ENCODE peak calls at places on chromosomes 2 and 18, in nine cellular contexts. One of them, this sample, is unnamed.

GRCh38 chr18:49476664-49477411 is 10.2 kb downstream of the C18orf32 start:
- DNase-seq in activated CD4-positive, alpha-beta T cell treated with anti-CD3 and anti-CD28 coated beads, Interleukin-2, amount 10 ng/mL, durations not matched to agents 24 days and 14 days: no peak
- DNase-seq in IMR-90: peak
- DNase-seq in HS-5: no peak
- DNase-seq in HL-60: peak
- DNase-seq in NCI-H1092: no peak
- DNase-seq in non-pigmented ciliary epithelial cell: peak
- DNase-seq in NCI-H2227 treated with DMSO at 0.1 percent for 48 hours: no peak
- DNase-seq in stimulated activated CD4-positive, alpha-beta T cell treated with anti-CD3 and anti-CD28 coated beads, TNF-alpha, amount 100 ng/mL, for 1 hour: no peak
- DNase-seq in this sample: no peak

GRCh38 chr2:47360283-47360682 is 42.7 kb upstream of the MSH2 start:
- DNase-seq in activated CD4-positive, alpha-beta T cell treated with anti-CD3 and anti-CD28 coated beads, Interleukin-2, amount 10 ng/mL, durations not matched to agents 24 days and 14 days: no peak
- DNase-seq in IMR-90: no peak
- DNase-seq in HS-5: no peak
- DNase-seq in HL-60: no peak
- DNase-seq in NCI-H1092: no peak
- DNase-seq in non-pigmented ciliary epithelial cell: no peak
- DNase-seq in NCI-H2227 treated with DMSO at 0.1 percent for 48 hours: no peak
- DNase-seq in stimulated activated CD4-positive, alpha-beta T cell treated with anti-CD3 and anti-CD28 coated beads, TNF-alpha, amount 100 ng/mL, for 1 hour: no peak
- DNase-seq in this sample: no peak

GRCh38 chr2:109558076-109558882 is 55.5 kb downstream of the SEPTIN10 start:
- DNase-seq in activated CD4-positive, alpha-beta T cell treated with anti-CD3 and anti-CD28 coated beads, Interleukin-2, amount 10 ng/mL, durations not matched to agents 24 days and 14 days: no peak
- DNase-seq in IMR-90: peak
- DNase-seq in HS-5: peak
- DNase-seq in HL-60: peak
- DNase-seq in NCI-H1092: no peak
- DNase-seq in non-pigmented ciliary epithelial cell: peak
- DNase-seq in NCI-H2227 treated with DMSO at 0.1 percent for 48 hours: no peak
- DNase-seq in stimulated activated CD4-positive, alpha-beta T cell treated with anti-CD3 and anti-CD28 coated beads, TNF-alpha, amount 100 ng/mL, for 1 hour: no peak
- DNase-seq in this sample: no peak

GRCh38 chr18:39627936-39628335 is 2062.3 kb upstream of the CELF4 start:
- DNase-seq in activated CD4-positive, alpha-beta T cell treated with anti-CD3 and anti-CD28 coated beads, Interleukin-2, amount 10 ng/mL, durations not matched to agents 24 days and 14 days: no peak
- DNase-seq in IMR-90: peak
- DNase-seq in HS-5: no peak
- DNase-seq in HL-60: no peak
- DNase-seq in NCI-H1092: no peak
- DNase-seq in non-pigmented ciliary epithelial cell: no peak
- DNase-seq in NCI-H2227 treated with DMSO at 0.1 percent for 48 hours: no peak
- DNase-seq in stimulated activated CD4-positive, alpha-beta T cell treated with anti-CD3 and anti-CD28 coated beads, TNF-alpha, amount 100 ng/mL, for 1 hour: no peak
- DNase-seq in this sample: no peak

GRCh38 chr2:165958313-165958712 is 4.7 kb upstream of the TTC21B start:
- DNase-seq in activated CD4-positive, alpha-beta T cell treated with anti-CD3 and anti-CD28 coated beads, Interleukin-2, amount 10 ng/mL, durations not matched to agents 24 days and 14 days: no peak
- DNase-seq in IMR-90: no peak
- DNase-seq in HS-5: no peak
- DNase-seq in HL-60: no peak
- DNase-seq in NCI-H1092: no peak
- DNase-seq in non-pigmented ciliary epithelial cell: no peak
- DNase-seq in NCI-H2227 treated with DMSO at 0.1 percent for 48 hours: no peak
- DNase-seq in stimulated activated CD4-positive, alpha-beta T cell treated with anti-CD3 and anti-CD28 coated beads, TNF-alpha, amount 100 ng/mL, for 1 hour: no peak
- DNase-seq in this sample: no peak

GRCh38 chr2:61855178-61855523 is 1.3 kb upstream of the FAM161A start:
- DNase-seq in activated CD4-positive, alpha-beta T cell treated with anti-CD3 and anti-CD28 coated beads, Interleukin-2, amount 10 ng/mL, durations not matched to agents 24 days and 14 days: no peak
- DNase-seq in IMR-90: no peak
- DNase-seq in HS-5: no peak
- DNase-seq in HL-60: no peak
- DNase-seq in NCI-H1092: no peak
- DNase-seq in non-pigmented ciliary epithelial cell: no peak
- DNase-seq in NCI-H2227 treated with DMSO at 0.1 percent for 48 hours: peak
- DNase-seq in stimulated activated CD4-positive, alpha-beta T cell treated with anti-CD3 and anti-CD28 coated beads, TNF-alpha, amount 100 ng/mL, for 1 hour: no peak
- DNase-seq in this sample: no peak

GRCh38 chr2:223751012-223751411 is 86.4 kb downstream of the AP1S3 start:
- DNase-seq in activated CD4-positive, alpha-beta T cell treated with anti-CD3 and anti-CD28 coated beads, Interleukin-2, amount 10 ng/mL, durations not matched to agents 24 days and 14 days: no peak
- DNase-seq in IMR-90: peak
- DNase-seq in HS-5: no peak
- DNase-seq in HL-60: no peak
- DNase-seq in NCI-H1092: no peak
- DNase-seq in non-pigmented ciliary epithelial cell: no peak
- DNase-seq in NCI-H2227 treated with DMSO at 0.1 percent for 48 hours: no peak
- DNase-seq in stimulated activated CD4-positive, alpha-beta T cell treated with anti-CD3 and anti-CD28 coated beads, TNF-alpha, amount 100 ng/mL, for 1 hour: no peak
- DNase-seq in this sample: no peak

GRCh38 chr2:20669609-20670314 is 2.8 kb downstream of the GDF7 start:
- DNase-seq in activated CD4-positive, alpha-beta T cell treated with anti-CD3 and anti-CD28 coated beads, Interleukin-2, amount 10 ng/mL, durations not matched to agents 24 days and 14 days: no peak
- DNase-seq in IMR-90: no peak
- DNase-seq in HS-5: no peak
- DNase-seq in HL-60: no peak
- DNase-seq in NCI-H1092: no peak
- DNase-seq in non-pigmented ciliary epithelial cell: no peak
- DNase-seq in NCI-H2227 treated with DMSO at 0.1 percent for 48 hours: no peak
- DNase-seq in stimulated activated CD4-positive, alpha-beta T cell treated with anti-CD3 and anti-CD28 coated beads, TNF-alpha, amount 100 ng/mL, for 1 hour: no peak
- DNase-seq in this sample: no peak

GRCh38 chr2:16218651-16219050 is 278.3 kb downstream of the MYCN start:
- DNase-seq in activated CD4-positive, alpha-beta T cell treated with anti-CD3 and anti-CD28 coated beads, Interleukin-2, amount 10 ng/mL, durations not matched to agents 24 days and 14 days: no peak
- DNase-seq in IMR-90: no peak
- DNase-seq in HS-5: no peak
- DNase-seq in HL-60: peak
- DNase-seq in NCI-H1092: no peak
- DNase-seq in non-pigmented ciliary epithelial cell: no peak
- DNase-seq in NCI-H2227 treated with DMSO at 0.1 percent for 48 hours: peak
- DNase-seq in stimulated activated CD4-positive, alpha-beta T cell treated with anti-CD3 and anti-CD28 coated beads, TNF-alpha, amount 100 ng/mL, for 1 hour: no peak
- DNase-seq in this sample: no peak

GRCh38 chr2:171923206-171923605 is 945 bp downstream of the HAT1 start:
- DNase-seq in activated CD4-positive, alpha-beta T cell treated with anti-CD3 and anti-CD28 coated beads, Interleukin-2, amount 10 ng/mL, durations not matched to agents 24 days and 14 days: peak
- DNase-seq in IMR-90: peak
- DNase-seq in HS-5: no peak
- DNase-seq in HL-60: peak
- DNase-seq in NCI-H1092: no peak
- DNase-seq in non-pigmented ciliary epithelial cell: no peak
- DNase-seq in NCI-H2227 treated with DMSO at 0.1 percent for 48 hours: peak
- DNase-seq in stimulated activated CD4-positive, alpha-beta T cell treated with anti-CD3 and anti-CD28 coated beads, TNF-alpha, amount 100 ng/mL, for 1 hour: no peak
- DNase-seq in this sample: no peak

GRCh38 chr2:177129610-177130009 is 83.0 kb upstream of the HNRNPA3 start:
- DNase-seq in activated CD4-positive, alpha-beta T cell treated with anti-CD3 and anti-CD28 coated beads, Interleukin-2, amount 10 ng/mL, durations not matched to agents 24 days and 14 days: no peak
- DNase-seq in IMR-90: no peak
- DNase-seq in HS-5: no peak
- DNase-seq in HL-60: no peak
- DNase-seq in NCI-H1092: no peak
- DNase-seq in non-pigmented ciliary epithelial cell: no peak
- DNase-seq in NCI-H2227 treated with DMSO at 0.1 percent for 48 hours: no peak
- DNase-seq in stimulated activated CD4-positive, alpha-beta T cell treated with anti-CD3 and anti-CD28 coated beads, TNF-alpha, amount 100 ng/mL, for 1 hour: no peak
- DNase-seq in this sample: no peak

GRCh38 chr2:37390777-37391176 is 46.3 kb downstream of the QPCT start:
- DNase-seq in activated CD4-positive, alpha-beta T cell treated with anti-CD3 and anti-CD28 coated beads, Interleukin-2, amount 10 ng/mL, durations not matched to agents 24 days and 14 days: no peak
- DNase-seq in IMR-90: no peak
- DNase-seq in HS-5: no peak
- DNase-seq in HL-60: no peak
- DNase-seq in NCI-H1092: no peak
- DNase-seq in non-pigmented ciliary epithelial cell: no peak
- DNase-seq in NCI-H2227 treated with DMSO at 0.1 percent for 48 hours: no peak
- DNase-seq in stimulated activated CD4-positive, alpha-beta T cell treated with anti-CD3 and anti-CD28 coated beads, TNF-alpha, amount 100 ng/mL, for 1 hour: no peak
- DNase-seq in this sample: no peak

GRCh38 chr2:212961255-212961654 is 190.2 kb downstream of the IKZF2 start:
- DNase-seq in activated CD4-positive, alpha-beta T cell treated with anti-CD3 and anti-CD28 coated beads, Interleukin-2, amount 10 ng/mL, durations not matched to agents 24 days and 14 days: peak
- DNase-seq in IMR-90: no peak
- DNase-seq in HS-5: no peak
- DNase-seq in HL-60: peak
- DNase-seq in NCI-H1092: no peak
- DNase-seq in non-pigmented ciliary epithelial cell: no peak
- DNase-seq in NCI-H2227 treated with DMSO at 0.1 percent for 48 hours: no peak
- DNase-seq in stimulated activated CD4-positive, alpha-beta T cell treated with anti-CD3 and anti-CD28 coated beads, TNF-alpha, amount 100 ng/mL, for 1 hour: no peak
- DNase-seq in this sample: no peak

GRCh38 chr2:203682688-203683130 is 23.7 kb upstream of the CD28 start:
- DNase-seq in activated CD4-positive, alpha-beta T cell treated with anti-CD3 and anti-CD28 coated beads, Interleukin-2, amount 10 ng/mL, durations not matched to agents 24 days and 14 days: no peak
- DNase-seq in IMR-90: peak
- DNase-seq in HS-5: no peak
- DNase-seq in HL-60: no peak
- DNase-seq in NCI-H1092: no peak
- DNase-seq in non-pigmented ciliary epithelial cell: no peak
- DNase-seq in NCI-H2227 treated with DMSO at 0.1 percent for 48 hours: no peak
- DNase-seq in stimulated activated CD4-positive, alpha-beta T cell treated with anti-CD3 and anti-CD28 coated beads, TNF-alpha, amount 100 ng/mL, for 1 hour: no peak
- DNase-seq in this sample: no peak

GRCh38 chr2:1132328-1132964 is 181.8 kb downstream of the SNTG2 start:
- DNase-seq in activated CD4-positive, alpha-beta T cell treated with anti-CD3 and anti-CD28 coated beads, Interleukin-2, amount 10 ng/mL, durations not matched to agents 24 days and 14 days: no peak
- DNase-seq in IMR-90: no peak
- DNase-seq in HS-5: no peak
- DNase-seq in HL-60: no peak
- DNase-seq in NCI-H1092: peak
- DNase-seq in non-pigmented ciliary epithelial cell: no peak
- DNase-seq in NCI-H2227 treated with DMSO at 0.1 percent for 48 hours: no peak
- DNase-seq in stimulated activated CD4-positive, alpha-beta T cell treated with anti-CD3 and anti-CD28 coated beads, TNF-alpha, amount 100 ng/mL, for 1 hour: no peak
- DNase-seq in this sample: no peak

GRCh38 chr2:70468898-70469297 is 84.7 kb downstream of the TGFA start:
- DNase-seq in activated CD4-positive, alpha-beta T cell treated with anti-CD3 and anti-CD28 coated beads, Interleukin-2, amount 10 ng/mL, durations not matched to agents 24 days and 14 days: no peak
- DNase-seq in IMR-90: no peak
- DNase-seq in HS-5: no peak
- DNase-seq in HL-60: peak
- DNase-seq in NCI-H1092: no peak
- DNase-seq in non-pigmented ciliary epithelial cell: no peak
- DNase-seq in NCI-H2227 treated with DMSO at 0.1 percent for 48 hours: no peak
- DNase-seq in stimulated activated CD4-positive, alpha-beta T cell treated with anti-CD3 and anti-CD28 coated beads, TNF-alpha, amount 100 ng/mL, for 1 hour: no peak
- DNase-seq in this sample: no peak

GRCh38 chr2:238242731-238243495 is 3.1 kb upstream of the HES6 start:
- DNase-seq in activated CD4-positive, alpha-beta T cell treated with anti-CD3 and anti-CD28 coated beads, Interleukin-2, amount 10 ng/mL, durations not matched to agents 24 days and 14 days: no peak
- DNase-seq in IMR-90: no peak
- DNase-seq in HS-5: no peak
- DNase-seq in HL-60: no peak
- DNase-seq in NCI-H1092: peak
- DNase-seq in non-pigmented ciliary epithelial cell: no peak
- DNase-seq in NCI-H2227 treated with DMSO at 0.1 percent for 48 hours: no peak
- DNase-seq in stimulated activated CD4-positive, alpha-beta T cell treated with anti-CD3 and anti-CD28 coated beads, TNF-alpha, amount 100 ng/mL, for 1 hour: no peak
- DNase-seq in this sample: no peak

GRCh38 chr18:62744076-62744705 is 28.9 kb downstream of the PHLPP1 start:
- DNase-seq in activated CD4-positive, alpha-beta T cell treated with anti-CD3 and anti-CD28 coated beads, Interleukin-2, amount 10 ng/mL, durations not matched to agents 24 days and 14 days: no peak
- DNase-seq in IMR-90: peak
- DNase-seq in HS-5: no peak
- DNase-seq in HL-60: no peak
- DNase-seq in NCI-H1092: no peak
- DNase-seq in non-pigmented ciliary epithelial cell: no peak
- DNase-seq in NCI-H2227 treated with DMSO at 0.1 percent for 48 hours: no peak
- DNase-seq in stimulated activated CD4-positive, alpha-beta T cell treated with anti-CD3 and anti-CD28 coated beads, TNF-alpha, amount 100 ng/mL, for 1 hour: no peak
- DNase-seq in this sample: no peak

GRCh38 chr18:11529081-11529480 is 80.3 kb upstream of the SLC35G4 start:
- DNase-seq in activated CD4-positive, alpha-beta T cell treated with anti-CD3 and anti-CD28 coated beads, Interleukin-2, amount 10 ng/mL, durations not matched to agents 24 days and 14 days: no peak
- DNase-seq in IMR-90: peak
- DNase-seq in HS-5: no peak
- DNase-seq in HL-60: no peak
- DNase-seq in NCI-H1092: no peak
- DNase-seq in non-pigmented ciliary epithelial cell: no peak
- DNase-seq in NCI-H2227 treated with DMSO at 0.1 percent for 48 hours: no peak
- DNase-seq in stimulated activated CD4-positive, alpha-beta T cell treated with anti-CD3 and anti-CD28 coated beads, TNF-alpha, amount 100 ng/mL, for 1 hour: no peak
- DNase-seq in this sample: no peak

GRCh38 chr2:219296142-219296541 is 13.1 kb downstream of the PTPRN start:
- DNase-seq in activated CD4-positive, alpha-beta T cell treated with anti-CD3 and anti-CD28 coated beads, Interleukin-2, amount 10 ng/mL, durations not matched to agents 24 days and 14 days: no peak
- DNase-seq in IMR-90: no peak
- DNase-seq in HS-5: no peak
- DNase-seq in HL-60: no peak
- DNase-seq in NCI-H1092: no peak
- DNase-seq in non-pigmented ciliary epithelial cell: no peak
- DNase-seq in NCI-H2227 treated with DMSO at 0.1 percent for 48 hours: no peak
- DNase-seq in stimulated activated CD4-positive, alpha-beta T cell treated with anti-CD3 and anti-CD28 coated beads, TNF-alpha, amount 100 ng/mL, for 1 hour: no peak
- DNase-seq in this sample: no peak

GRCh38 chr2:4381773-4382172 is 678.4 kb downstream of the DCDC2C start:
- DNase-seq in activated CD4-positive, alpha-beta T cell treated with anti-CD3 and anti-CD28 coated beads, Interleukin-2, amount 10 ng/mL, durations not matched to agents 24 days and 14 days: no peak
- DNase-seq in IMR-90: no peak
- DNase-seq in HS-5: no peak
- DNase-seq in HL-60: no peak
- DNase-seq in NCI-H1092: no peak
- DNase-seq in non-pigmented ciliary epithelial cell: no peak
- DNase-seq in NCI-H2227 treated with DMSO at 0.1 percent for 48 hours: peak
- DNase-seq in stimulated activated CD4-positive, alpha-beta T cell treated with anti-CD3 and anti-CD28 coated beads, TNF-alpha, amount 100 ng/mL, for 1 hour: no peak
- DNase-seq in this sample: no peak